ENCODE peak calls at places on chromosomes 1 and 21, in four cellular contexts. P, J, B and W are unnamed samples.

GRCh38 chr1:21655748-21656147 is 13.4 kb downstream of the RAP1GAP start:
- DNase-seq in P (peak), J (no peak), B (peak), W (no peak)

GRCh38 chr1:233183226-233184020 is 112.1 kb downstream of the PCNX2 start:
- DNase-seq in P (no peak), J (no peak), B (no peak), W (no peak)

GRCh38 chr1:36349241-36349671 is 25.8 kb upstream of the EVA1B start:
- DNase-seq in P (no peak), J (no peak), B (no peak), W (no peak)

GRCh38 chr1:113141650-113142473 is 68.9 kb downstream of the LRIG2 start:
- DNase-seq in P (no peak), J (no peak), B (no peak), W (no peak)

GRCh38 chr1:66265796-66266195 is 268.2 kb upstream of the SGIP1 start:
- DNase-seq in P (no peak), J (no peak), B (no peak), W (no peak)

GRCh38 chr1:156936721-156937220 is 16.3 kb downstream of the LRRC71 start:
- DNase-seq in P (no peak), J (no peak), B (no peak), W (no peak)

GRCh38 chr21:44567481-44568171 is 5.9 kb upstream of the KRTAP10-4 start:
- DNase-seq in P (no peak), J (no peak), B (no peak), W (no peak)

GRCh38 chr1:114258633-114259032 is 105.0 kb upstream of the SYT6 start:
- DNase-seq in P (no peak), J (no peak), B (no peak), W (no peak)

GRCh38 chr1:243234978-243235657 is 20.0 kb downstream of the CEP170 start:
- DNase-seq in P (no peak), J (no peak), B (no peak), W (no peak)

GRCh38 chr1:183029591-183030000 is 6.4 kb downstream of the LAMC1 start:
- DNase-seq in P (no peak), J (no peak), B (no peak), W (no peak)

GRCh38 chr1:11187000-11187399 is 2.2 kb upstream of the ANGPTL7 start:
- DNase-seq in P (no peak), J (no peak), B (no peak), W (no peak)

GRCh38 chr1:211469113-211469512 is 22.8 kb downstream of the RD3 start:
- DNase-seq in P (no peak), J (no peak), B (no peak), W (no peak)

GRCh38 chr1:223639333-223639749 is 26.2 kb downstream of the CAPN8 start:
- DNase-seq in P (no peak), J (no peak), B (no peak), W (no peak)

GRCh38 chr1:201693019-201693372 is 136.0 kb upstream of the IPO9 start:
- DNase-seq in P (peak), J (no peak), B (no peak), W (no peak)

GRCh38 chr1:84163123-84164038 is 19.3 kb downstream of the PRKACB start:
- DNase-seq in P (no peak), J (no peak), B (no peak), W (no peak)

GRCh38 chr1:20250346-20250989 is 40.2 kb upstream of the VWA5B1 start:
- DNase-seq in P (no peak), J (no peak), B (peak), W (no peak)

GRCh38 chr1:215497516-215497915 is 69.6 kb upstream of the KCTD3 start:
- DNase-seq in P (no peak), J (no peak), B (no peak), W (no peak)

GRCh38 chr1:217721692-217722091 is 90.5 kb downstream of the SPATA17 start:
- DNase-seq in P (no peak), J (no peak), B (no peak), W (no peak)

GRCh38 chr1:203128691-203129500 is 1.4 kb downstream of the ADORA1 start:
- DNase-seq in P (no peak), J (no peak), B (no peak), W (peak)

GRCh38 chr1:201662646-201663045 is 123.7 kb downstream of the NAV1 start:
- DNase-seq in P (no peak), J (no peak), B (no peak), W (no peak)

GRCh38 chr1:52111492-52111891 is 30.4 kb upstream of the ZFYVE9 start:
- DNase-seq in P (no peak), J (no peak), B (no peak), W (no peak)

GRCh38 chr1:172185206-172185605 is 235.3 kb upstream of the C1orf105 start:
- DNase-seq in P (no peak), J (no peak), B (no peak), W (no peak)

GRCh38 chr1:169326644-169327316 is 40.8 kb downstream of the NME7 start:
- DNase-seq in P (no peak), J (no peak), B (no peak), W (no peak)

GRCh38 chr1:219120625-219121544 is 52.8 kb upstream of the LYPLAL1 start:
- DNase-seq in P (peak), J (peak), B (no peak), W (peak)

GRCh38 chr1:35769759-35770446 is at the start of gene CLSPN:
- DNase-seq in P (peak), J (peak), B (peak), W (peak)

GRCh38 chr1:98903261-98903660 is 101.4 kb downstream of the PLPPR5 start:
- DNase-seq in P (no peak), J (no peak), B (no peak), W (no peak)

GRCh38 chr1:192589813-192590212 is 14.2 kb downstream of the RGS1 start:
- DNase-seq in P (no peak), J (no peak), B (no peak), W (no peak)

GRCh38 chr1:171984850-171985485 is 143.7 kb downstream of the DNM3 start:
- DNase-seq in P (peak), J (no peak), B (peak), W (no peak)

GRCh38 chr1:168613038-168613451 is 36.6 kb downstream of the XCL1 start:
- DNase-seq in P (no peak), J (no peak), B (no peak), W (no peak)

GRCh38 chr1:3999941-4000735 is 100.1 kb upstream of the C1orf174 start:
- DNase-seq in P (no peak), J (no peak), B (no peak), W (no peak)

GRCh38 chr1:237672748-237673147 is 218.0 kb downstream of the ZP4 start:
- DNase-seq in P (peak), J (no peak), B (no peak), W (no peak)

GRCh38 chr1:12356004-12356890 is 126.4 kb downstream of the VPS13D start:
- DNase-seq in P (no peak), J (no peak), B (peak), W (no peak)

GRCh38 chr1:21781971-21782867 is 730 bp downstream of the USP48 start:
- DNase-seq in P (peak), J (no peak), B (peak), W (peak)

GRCh38 chr1:206445116-206445515 is 25.2 kb upstream of the IKBKE start:
- DNase-seq in P (no peak), J (peak), B (no peak), W (no peak)

GRCh38 chr1:94306521-94306920 is 69.1 kb upstream of the ARHGAP29 start:
- DNase-seq in P (no peak), J (no peak), B (no peak), W (no peak)

GRCh38 chr1:244106837-244107491 is 55.9 kb downstream of the ZBTB18 start:
- DNase-seq in P (no peak), J (no peak), B (no peak), W (no peak)

GRCh38 chr1:152036316-152037216 is at the start of gene S100A11:
- DNase-seq in P (peak), J (peak), B (peak), W (peak)

GRCh38 chr1:228364706-228365213 is 41.9 kb downstream of the TRIM11 start:
- DNase-seq in P (no peak), J (no peak), B (no peak), W (no peak)

GRCh38 chr1:190752131-190752530 is 274.5 kb upstream of the BRINP3 start:
- DNase-seq in P (no peak), J (no peak), B (no peak), W (no peak)

DNA sequence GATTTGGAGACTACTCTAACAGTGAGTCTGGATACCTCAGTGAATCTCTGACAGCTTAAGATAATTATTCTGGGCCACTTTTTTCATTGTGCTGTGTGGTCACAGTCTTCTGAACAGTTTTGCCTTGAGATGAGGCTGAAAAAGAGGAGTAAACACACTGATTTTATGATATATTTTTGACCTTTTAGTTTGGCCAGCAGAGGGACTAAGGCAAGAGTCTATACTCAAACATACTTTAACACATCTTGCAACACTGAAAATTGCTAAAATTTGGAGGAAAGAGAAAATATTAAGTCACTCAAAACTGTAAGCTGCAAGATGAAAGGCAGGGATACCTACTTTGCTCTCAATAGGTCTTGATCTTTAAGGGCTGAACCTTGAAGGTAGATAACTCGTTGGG is 182.7 kb downstream of the KCNT2 start:
- DNase-seq in P (no peak), J (no peak), B (no peak), W (no peak)
- TF ChIP-seq CTCF in P (no peak), J (no peak), B (no peak), W (no peak)

DNA sequence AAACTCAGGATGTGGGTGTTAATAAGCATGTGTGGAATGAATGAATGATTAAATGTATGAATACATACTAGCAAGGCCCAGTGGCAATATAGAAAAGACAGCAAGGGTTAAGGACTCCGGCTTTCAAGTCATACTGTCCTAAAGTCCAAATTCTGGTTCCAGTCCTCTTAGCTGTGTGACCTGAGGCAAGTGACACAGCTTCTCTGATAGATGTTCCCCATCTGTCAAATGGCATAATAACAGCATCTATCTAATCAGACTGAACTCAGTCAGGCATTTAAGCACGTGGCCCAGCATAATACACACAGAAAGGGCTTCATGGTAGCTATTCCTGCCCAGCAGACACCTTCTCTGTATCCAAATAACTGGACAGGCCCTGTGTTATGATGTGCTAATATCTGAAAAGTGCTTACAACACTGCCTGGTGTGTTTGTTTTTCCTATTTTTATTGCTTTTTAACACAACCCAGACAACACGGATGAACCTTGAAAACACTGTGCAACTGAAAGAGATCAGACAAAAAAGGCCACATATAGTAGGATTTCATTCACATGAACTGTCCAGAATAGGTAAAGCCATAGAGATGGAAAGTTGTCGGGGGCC is 12.4 kb downstream of the ASAP3 start:
- DNase-seq in P (no peak), J (no peak), B (no peak), W (no peak)
- H3K27ac ChIP-seq in P (no peak), J (no peak), B (no peak), W (no peak)

GRCh38 chr1:153727463-153728304 is at the start of gene INTS3:
- DNase-seq in P (peak), J (peak), B (peak), W (peak)
- TF ChIP-seq EP300 in P (peak), J (peak), B (no peak), W (no peak)

DNA sequence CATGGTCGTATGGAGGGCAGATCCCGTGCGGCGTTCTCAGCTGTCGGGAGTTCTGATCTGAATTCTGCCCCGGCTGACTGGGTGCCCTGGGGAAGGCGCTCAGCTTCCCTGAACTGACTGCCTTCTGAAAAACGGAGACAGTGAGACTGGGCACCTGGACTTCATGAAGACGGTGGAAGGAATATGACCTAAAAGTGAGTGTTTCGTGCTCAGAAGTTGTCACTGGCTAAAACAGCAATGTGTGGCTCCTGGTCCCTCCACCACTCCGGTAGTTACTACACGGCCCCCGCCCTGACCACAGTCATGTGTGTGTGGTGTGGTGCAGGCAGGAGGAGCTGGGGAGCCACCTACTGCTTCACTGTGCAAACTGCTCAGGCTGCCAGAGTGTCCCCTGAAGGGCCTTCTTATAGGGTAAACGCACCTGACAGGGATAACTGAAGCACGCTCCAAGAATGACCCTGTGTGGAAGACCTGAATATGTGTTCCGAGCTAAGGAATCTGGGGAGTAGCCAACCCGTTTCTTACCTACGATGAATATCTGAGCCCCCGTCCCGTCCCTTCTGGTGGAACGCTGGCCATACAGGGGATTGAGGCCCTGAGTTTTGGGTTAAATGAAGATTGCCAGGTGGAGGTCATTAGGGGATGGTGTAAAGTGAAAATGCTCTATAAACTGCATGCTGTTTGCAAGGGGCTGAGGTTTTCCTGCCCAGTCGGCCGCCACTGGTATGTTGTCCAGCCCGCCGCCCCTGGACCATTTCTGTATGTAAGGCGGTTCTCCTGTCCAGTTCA is 640 bp upstream of the MYOM3 start:
- DNase-seq in P (peak), J (peak), B (peak), W (no peak)
- TF ChIP-seq CTCF in P (peak), J (no peak), B (peak), W (peak)

DNA sequence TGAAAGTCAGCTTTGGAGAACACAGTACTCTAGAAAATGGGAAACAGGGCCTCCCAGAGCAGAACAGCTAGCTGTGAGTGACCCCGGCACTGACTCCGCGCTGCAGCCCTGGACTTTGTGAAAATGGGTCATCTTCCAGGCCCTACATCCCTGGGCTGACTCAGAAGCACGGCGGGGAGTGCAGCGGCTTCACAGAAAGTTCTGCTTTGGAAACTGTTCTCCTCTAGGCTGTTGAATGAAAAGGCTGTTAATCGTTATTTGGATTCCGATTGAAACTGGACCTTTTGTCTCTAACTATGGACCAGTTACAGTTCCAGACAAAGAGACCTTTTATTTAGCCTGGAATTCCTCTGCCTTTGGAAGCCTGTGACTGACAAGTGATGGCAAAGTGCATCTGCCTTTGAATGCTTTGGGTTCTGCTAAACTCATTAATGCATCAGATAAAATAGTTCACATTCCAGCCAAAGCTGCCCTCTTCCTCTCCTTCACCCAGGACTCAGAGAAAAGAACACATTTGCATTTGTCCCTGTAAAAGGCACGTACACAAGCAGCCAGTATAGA is 144.9 kb upstream of the HOOK1 start:
- DNase-seq in P (no peak), J (peak), B (no peak), W (no peak)
- H3K27ac ChIP-seq in P (peak), J (no peak), B (no peak), W (peak)

GRCh38 chr1:7783178-7783711 is 846 bp upstream of the PER3 start:
- DNase-seq in P (no peak), J (peak), B (peak), W (no peak)

GRCh38 chr1:7781923-7782495 is 2.1 kb upstream of the PER3 start:
- DNase-seq in P (no peak), J (no peak), B (no peak), W (no peak)

GRCh38 chr1:7785108-7785507 is 1.0 kb downstream of the PER3 start:
- DNase-seq in P (no peak), J (no peak), B (no peak), W (no peak)

GRCh38 chr1:7784492-7785071 is 491 bp downstream of the PER3 start:
- DNase-seq in P (no peak), J (no peak), B (no peak), W (peak)

GRCh38 chr1:7783826-7784491 is at the start of gene PER3:
- DNase-seq in P (peak), J (peak), B (peak), W (peak)
- TF ChIP-seq EP300 in P (no peak), J (no peak), B (no peak), W (no peak)

GRCh38 chr1:240888787-240889048 is 276.8 kb upstream of the GREM2 start:
- DNase-seq in P (no peak), J (no peak), B (no peak), W (no peak)

GRCh38 chr1:240883490-240883889 is 271.5 kb upstream of the GREM2 start:
- DNase-seq in P (no peak), J (no peak), B (no peak), W (no peak)

GRCh38 chr1:240888039-240888786 is 276.3 kb upstream of the GREM2 start:
- DNase-seq in P (peak), J (no peak), B (peak), W (no peak)
- TF ChIP-seq CTCF in P (peak), J (no peak), B (peak), W (no peak)